ENCODE peak calls at places on chromosomes 11 and 22, in nine cellular contexts. K is hepatocyte, Z is body of pancreas, X is heart right ventricle, M is adrenal gland, H is esophagus squamous epithelium, O is spleen, E is mucosa of descending colon, F is mammary epithelial cell. N is an unnamed sample.

GRCh38 chr11:85845052-85845631 is 10.0 kb upstream of the CCDC83 start:
- DNase-seq in K (no peak), Z (no peak), X (no peak), M (no peak), H (no peak), O (no peak), E (no peak), F (peak; percentile 76), N (no peak)

GRCh38 chr11:64692764-64693331 is 30.1 kb downstream of the NRXN2 start:
- DNase-seq in K (no peak), Z (no peak), X (no peak), M (no peak), H (no peak), O (no peak), E (no peak), F (no peak), N (no peak)

GRCh38 chr11:93236741-93237675 is 39.2 kb upstream of the SLC36A4 start:
- DNase-seq in K (peak; percentile 72), Z (peak; percentile 40), X (no peak), M (peak; percentile 43), H (no peak), O (no peak), E (peak; percentile 59), F (peak; percentile 8), N (no peak)

GRCh38 chr11:4523666-4524065 is 21.3 kb upstream of the OR52M1 start:
- DNase-seq in K (no peak), Z (no peak), X (no peak), M (no peak), H (no peak), O (no peak), E (no peak), F (peak; percentile 17), N (no peak)

GRCh38 chr11:9760180-9760550 is 96.3 kb downstream of the SWAP70 start:
- DNase-seq in K (peak; percentile 43), Z (peak; percentile 48), X (peak; percentile 92), M (peak; percentile 74), H (no peak), O (no peak), E (peak; percentile 73), F (peak; percentile 23), N (peak; percentile 94)

GRCh38 chr22:26303475-26303874 is 125.6 kb upstream of the ASPHD2 start:
- DNase-seq in K (no peak), Z (no peak), X (no peak), M (no peak), H (no peak), O (no peak), E (no peak), F (no peak), N (no peak)

GRCh38 chr11:57230797-57231538 is 6.1 kb downstream of the APLNR start:
- DNase-seq in K (no peak), Z (no peak), X (no peak), M (no peak), H (no peak), O (no peak), E (no peak), F (no peak), N (no peak)

GRCh38 chr22:44259366-44260215 is 53.2 kb downstream of the SHISAL1 start:
- DNase-seq in K (no peak), Z (peak; percentile 1), X (no peak), M (peak; percentile 3), H (no peak), O (peak; percentile 28), E (no peak), F (no peak), N (no peak)

GRCh38 chr11:47355283-47356128 is 3.0 kb upstream of the MYBPC3 start:
- DNase-seq in K (peak; percentile 96), Z (peak; percentile 99), X (peak; percentile 97), M (peak; percentile 99), H (no peak), O (peak; percentile 90), E (peak; percentile 100), F (peak; percentile 78), N (peak; percentile 94)

DNA sequence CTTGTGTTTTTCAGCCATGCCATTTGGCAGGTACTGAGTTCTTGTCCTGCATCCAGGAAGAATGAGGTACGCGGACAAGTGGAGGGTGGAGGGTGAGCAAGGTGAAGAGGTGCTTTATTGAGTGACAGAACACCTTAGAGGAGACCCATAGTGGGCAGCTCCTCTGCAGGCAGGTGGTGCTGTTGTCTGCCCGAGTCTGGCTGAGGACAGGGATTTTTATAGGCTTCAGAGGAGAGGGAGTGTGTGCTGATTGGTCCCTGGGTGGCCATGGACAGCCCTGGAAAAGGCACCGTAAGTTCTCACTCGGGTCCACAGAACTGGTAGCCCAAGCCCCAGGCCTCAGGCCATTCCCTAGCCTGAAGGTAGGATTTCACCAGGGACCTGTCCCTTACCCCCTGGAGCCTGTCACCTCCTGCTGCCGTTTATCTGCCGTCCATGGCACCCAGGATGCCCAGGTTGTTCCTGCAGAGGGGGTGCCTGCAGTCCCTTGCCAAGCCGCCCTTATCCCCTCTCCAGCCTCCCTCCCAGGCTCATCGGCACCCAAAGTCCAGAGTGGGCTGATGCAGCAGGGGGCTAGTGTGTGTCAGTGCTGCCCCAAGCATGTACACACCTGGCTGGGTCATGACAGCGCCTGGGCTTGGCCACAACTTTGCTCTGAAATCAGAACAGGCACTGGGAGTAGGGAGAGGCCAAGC is 213.6 kb downstream of the LRRC4C start:
- DNase-seq in K (no peak), Z (no peak), X (no peak), M (peak; percentile 19), H (no peak), O (no peak), E (no peak), F (no peak), N (no peak)
- TF ChIP-seq CTCF in K (peak; percentile 5), Z (no peak), X (no peak), M (peak; percentile 15), H (no peak), O (no peak), E (no peak), F (no peak), N (peak; percentile 36)

DNA sequence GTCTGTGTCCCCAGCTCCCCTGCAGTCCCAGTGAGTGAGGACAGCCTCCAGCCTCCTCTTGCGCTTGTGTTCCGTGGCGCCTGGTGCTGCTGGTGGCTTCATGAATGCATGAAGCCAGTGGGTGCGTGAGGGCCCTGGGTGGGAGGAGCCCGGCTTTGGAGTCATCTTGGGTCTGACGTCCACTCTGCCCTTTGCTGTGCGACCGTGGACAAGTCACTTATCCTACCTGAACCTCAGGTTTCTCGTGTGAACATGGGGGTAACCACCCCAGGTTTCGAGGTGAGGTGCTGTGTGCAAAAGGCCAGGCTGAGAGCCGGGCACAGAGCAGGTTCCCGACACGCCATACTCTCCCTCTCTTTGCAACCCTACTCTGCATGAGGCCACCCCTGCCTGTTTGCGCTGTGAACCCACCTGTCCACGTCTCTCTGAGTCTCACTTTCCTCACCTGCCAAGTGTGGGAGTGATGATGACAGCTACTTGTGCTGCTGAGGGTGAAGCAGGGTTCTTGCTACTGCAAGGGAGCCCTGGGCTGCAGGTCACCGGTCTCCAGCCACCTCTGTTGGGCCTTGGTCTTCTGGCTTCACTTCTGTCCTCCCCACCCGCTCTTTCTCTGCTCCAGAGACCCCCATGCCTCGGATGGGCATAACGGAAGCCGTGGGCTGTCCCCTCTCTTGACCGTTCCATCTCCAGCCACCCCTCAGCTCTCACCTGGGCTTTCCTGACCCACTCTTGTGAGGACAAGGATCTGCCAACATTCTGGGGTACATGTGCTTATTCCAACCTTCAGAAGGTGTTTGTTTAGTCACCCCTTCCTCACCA is 537.6 kb downstream of the TBC1D22A start:
- DNase-seq in K (no peak), Z (no peak), X (no peak), M (peak; percentile 3), H (no peak), O (no peak), E (no peak), F (no peak), N (no peak)
- H3K9me3 ChIP-seq in K (no peaks in the 10 kb centered on the region), Z (no peaks in the 10 kb centered on the region), X (no peaks in the 10 kb centered on the region), M (no peaks in the 10 kb centered on the region), H (no peaks in the 10 kb centered on the region), O (no peaks in the 10 kb centered on the region), E (no peaks in the 10 kb centered on the region), F (peaks cover 58% of the 10 kb centered on the region), N (no peaks in the 10 kb centered on the region)

GRCh38 chr11:73382183-73382582 is 6.0 kb downstream of the RELT start:
- DNase-seq in K (no peak), Z (no peak), X (no peak), M (no peak), H (no peak), O (no peak), E (no peak), F (no peak), N (no peak)

GRCh38 chr11:73380897-73381410 is 4.8 kb downstream of the RELT start:
- DNase-seq in K (no peak), Z (no peak), X (no peak), M (no peak), H (no peak), O (no peak), E (no peak), F (no peak), N (no peak)

GRCh38 chr11:73380321-73380720 is 4.1 kb downstream of the RELT start:
- DNase-seq in K (no peak), Z (no peak), X (no peak), M (no peak), H (no peak), O (peak; percentile 85), E (no peak), F (no peak), N (no peak)

GRCh38 chr11:73382747-73383146 is 6.5 kb downstream of the RELT start:
- DNase-seq in K (no peak), Z (no peak), X (no peak), M (no peak), H (no peak), O (no peak), E (no peak), F (no peak), N (no peak)

GRCh38 chr11:73381589-73381988 is 5.4 kb downstream of the RELT start:
- DNase-seq in K (no peak), Z (no peak), X (no peak), M (no peak), H (no peak), O (peak; percentile 88), E (no peak), F (no peak), N (no peak)
- H3K4me1 ChIP-seq in K (peaks cover 30% of the 10 kb centered on the region), Z (peaks cover 19% of the 10 kb centered on the region), X (peaks cover 95% of the 10 kb centered on the region), M (peaks cover 30% of the 10 kb centered on the region), H (peaks cover 93% of the 10 kb centered on the region), O (peaks cover 63% of the 10 kb centered on the region), E (peaks cover 11% of the 10 kb centered on the region), F (peaks cover 8% of the 10 kb centered on the region), N (peaks cover 91% of the 10 kb centered on the region)

GRCh38 chr11:102288745-102289083 is 28.6 kb upstream of the BIRC3 start:
- DNase-seq in K (no peak), Z (no peak), X (no peak), M (no peak), H (no peak), O (no peak), E (no peak), F (no peak), N (no peak)

GRCh38 chr11:102289510-102290078 is 27.7 kb upstream of the BIRC3 start:
- DNase-seq in K (no peak), Z (no peak), X (no peak), M (no peak), H (no peak), O (no peak), E (no peak), F (no peak), N (no peak)

GRCh38 chr11:102286292-102286691 is 31.0 kb upstream of the BIRC3 start:
- DNase-seq in K (no peak), Z (no peak), X (no peak), M (no peak), H (no peak), O (no peak), E (no peak), F (no peak), N (no peak)

GRCh38 chr11:102291831-102292230 is 25.5 kb upstream of the BIRC3 start:
- DNase-seq in K (no peak), Z (no peak), X (no peak), M (no peak), H (no peak), O (no peak), E (no peak), F (no peak), N (no peak)

GRCh38 chr11:102287963-102288744 is 29.1 kb upstream of the BIRC3 start:
- DNase-seq in K (peak; percentile 88), Z (peak; percentile 35), X (no peak), M (peak; percentile 55), H (no peak), O (no peak), E (peak; percentile 68), F (peak; percentile 70), N (peak; percentile 28)
- TF ChIP-seq CTCF in K (peak; percentile 77), Z (peak; percentile 68), X (peak; percentile 36), M (peak; percentile 78), H (peak; percentile 65), O (peak; percentile 88), E (peak; percentile 39), F (peak; percentile 71), N (peak; percentile 76)

N was measured in heart left ventricle.